ENCODE peak calls at places on chromosomes 6 and 20, in five cellular contexts. O is ascending aorta, F is Caco-2, Q is testis, I is MM.1S. P is an unnamed sample.

GRCh38 chr6:157761331-157761921 is 61.6 kb upstream of the SNX9 start:
- DNase-seq in O (no peak), F (no peak), Q (no peak), I (no peak), P (peak; percentile 50)

GRCh38 chr6:156867121-156867520 is 89.9 kb downstream of the ARID1B start:
- DNase-seq in O (no peak), F (no peak), Q (no peak), I (no peak), P (no peak)

GRCh38 chr6:22113046-22113766 is 183.6 kb downstream of the PRL start:
- DNase-seq in O (no peak), F (no peak), Q (no peak), I (no peak), P (no peak)

GRCh38 chr6:71197770-71198169 is 90.8 kb upstream of the OGFRL1 start:
- DNase-seq in O (no peak), F (no peak), Q (no peak), I (no peak), P (no peak)

GRCh38 chr6:38631186-38631783 is 8.4 kb downstream of the BTBD9 start:
- DNase-seq in O (no peak), F (no peak), Q (no peak), I (no peak), P (no peak)

GRCh38 chr6:153162646-153163045 is 31.6 kb upstream of the RGS17 start:
- DNase-seq in O (no peak), F (no peak), Q (no peak), I (no peak), P (no peak)

GRCh38 chr6:3372184-3372846 is 84.5 kb downstream of the SLC22A23 start:
- DNase-seq in O (no peak), F (no peak), Q (no peak), I (no peak), P (no peak)

GRCh38 chr6:42322676-42323075 is 105.0 kb upstream of the MRPS10 start:
- DNase-seq in O (no peak), F (no peak), Q (no peak), I (no peak), P (no peak)

GRCh38 chr20:35034150-35034549 is 58.5 kb downstream of the TRPC4AP start:
- DNase-seq in O (no peak), F (no peak), Q (no peak), I (no peak), P (no peak)

GRCh38 chr20:24825591-24825990 is 123.5 kb upstream of the CST7 start:
- DNase-seq in O (no peak), F (no peak), Q (no peak), I (no peak), P (no peak)

GRCh38 chr6:76682842-76683241 is 610.4 kb upstream of the IMPG1 start:
- DNase-seq in O (no peak), F (no peak), Q (no peak), I (peak; percentile 60), P (no peak)

GRCh38 chr6:21476054-21476552 is 117.4 kb upstream of the SOX4 start:
- DNase-seq in O (no peak), F (no peak), Q (no peak), I (no peak), P (no peak)

GRCh38 chr20:62493253-62493885 is 17.6 kb upstream of the GATA5 start:
- DNase-seq in O (no peak), F (no peak), Q (peak; percentile 92), I (no peak), P (no peak)

GRCh38 chr6:98946877-98947410 is 802 bp downstream of the FBXL4 start:
- DNase-seq in O (no peak), F (no peak), Q (peak; percentile 36), I (peak; percentile 65), P (no peak)

GRCh38 chr6:137265574-137265973 is 46.4 kb upstream of the IFNGR1 start:
- DNase-seq in O (no peak), F (no peak), Q (no peak), I (no peak), P (no peak)

GRCh38 chr20:38473353-38473795 is 731 bp downstream of the RALGAPB start:
- DNase-seq in O (no peak), F (no peak), Q (no peak), I (peak; percentile 37), P (no peak)

GRCh38 chr6:31806470-31807272 is at the start of gene LSM2:
- DNase-seq in O (peak; percentile 90), F (peak; percentile 96), Q (peak; percentile 98), I (peak; percentile 93), P (peak; percentile 100)
- TF ChIP-seq CTCF in O (peak; percentile 30), F (peak; percentile 36), Q (no peak), I (peak; percentile 36), P (no peak)

GRCh38 chr6:100577425-100577824 is 112.7 kb upstream of the SIM1 start:
- DNase-seq in O (no peak), F (no peak), Q (no peak), I (no peak), P (no peak)

GRCh38 chr6:100574836-100575235 is 110.1 kb upstream of the SIM1 start:
- DNase-seq in O (no peak), F (no peak), Q (no peak), I (no peak), P (no peak)

GRCh38 chr6:100568255-100568654 is 103.5 kb upstream of the SIM1 start:
- DNase-seq in O (no peak), F (no peak), Q (no peak), I (no peak), P (no peak)

GRCh38 chr6:100573169-100573568 is 108.4 kb upstream of the SIM1 start:
- DNase-seq in O (no peak), F (no peak), Q (no peak), I (no peak), P (no peak)
- TF ChIP-seq CTCF in O (peak; percentile 15), F (peak; percentile 46), Q (no peak), I (peak; percentile 27), P (no peak)

GRCh38 chr20:23349338-23350006 is 1.1 kb upstream of the NXT1 start:
- DNase-seq in O (no peak), F (no peak), Q (no peak), I (no peak), P (peak; percentile 53)

GRCh38 chr20:23344336-23344735 is 6.3 kb upstream of the NXT1 start:
- DNase-seq in O (no peak), F (no peak), Q (no peak), I (no peak), P (no peak)

GRCh38 chr20:23350855-23351838 is 556 bp downstream of the NXT1 start:
- DNase-seq in O (peak; percentile 33), F (peak; percentile 57), Q (peak; percentile 80), I (peak; percentile 48), P (peak; percentile 68)

GRCh38 chr20:23347791-23348190 is 2.8 kb upstream of the NXT1 start:
- DNase-seq in O (no peak), F (no peak), Q (no peak), I (no peak), P (no peak)

GRCh38 chr20:23350007-23350854 is at the start of gene NXT1:
- DNase-seq in O (peak; percentile 93), F (peak; percentile 99), Q (peak; percentile 98), I (peak; percentile 97), P (peak; percentile 93)
- TF ChIP-seq CTCF in O (no peak), F (peak; percentile 6), Q (peak; percentile 28), I (no peak), P (peak; percentile 24)

GRCh38 chr20:22686097-22686496 is 101.7 kb upstream of the FOXA2 start:
- DNase-seq in O (no peak), F (peak; percentile 68), Q (peak; percentile 92), I (peak; percentile 42), P (no peak)
- TF ChIP-seq CTCF in O (no peak), F (no peak), Q (no peak), I (no peak), P (no peak)

GRCh38 chr6:8707369-8707768 is 272.0 kb upstream of the SLC35B3 start:
- DNase-seq in O (no peak), F (no peak), Q (no peak), I (no peak), P (no peak)

GRCh38 chr6:8705435-8706020 is 270.2 kb upstream of the SLC35B3 start:
- DNase-seq in O (no peak), F (no peak), Q (no peak), I (no peak), P (no peak)

GRCh38 chr6:8703059-8703458 is 267.7 kb upstream of the SLC35B3 start:
- DNase-seq in O (no peak), F (no peak), Q (no peak), I (no peak), P (no peak)

GRCh38 chr6:8710668-8711431 is 275.5 kb upstream of the SLC35B3 start:
- DNase-seq in O (no peak), F (no peak), Q (no peak), I (no peak), P (no peak)

DNA sequence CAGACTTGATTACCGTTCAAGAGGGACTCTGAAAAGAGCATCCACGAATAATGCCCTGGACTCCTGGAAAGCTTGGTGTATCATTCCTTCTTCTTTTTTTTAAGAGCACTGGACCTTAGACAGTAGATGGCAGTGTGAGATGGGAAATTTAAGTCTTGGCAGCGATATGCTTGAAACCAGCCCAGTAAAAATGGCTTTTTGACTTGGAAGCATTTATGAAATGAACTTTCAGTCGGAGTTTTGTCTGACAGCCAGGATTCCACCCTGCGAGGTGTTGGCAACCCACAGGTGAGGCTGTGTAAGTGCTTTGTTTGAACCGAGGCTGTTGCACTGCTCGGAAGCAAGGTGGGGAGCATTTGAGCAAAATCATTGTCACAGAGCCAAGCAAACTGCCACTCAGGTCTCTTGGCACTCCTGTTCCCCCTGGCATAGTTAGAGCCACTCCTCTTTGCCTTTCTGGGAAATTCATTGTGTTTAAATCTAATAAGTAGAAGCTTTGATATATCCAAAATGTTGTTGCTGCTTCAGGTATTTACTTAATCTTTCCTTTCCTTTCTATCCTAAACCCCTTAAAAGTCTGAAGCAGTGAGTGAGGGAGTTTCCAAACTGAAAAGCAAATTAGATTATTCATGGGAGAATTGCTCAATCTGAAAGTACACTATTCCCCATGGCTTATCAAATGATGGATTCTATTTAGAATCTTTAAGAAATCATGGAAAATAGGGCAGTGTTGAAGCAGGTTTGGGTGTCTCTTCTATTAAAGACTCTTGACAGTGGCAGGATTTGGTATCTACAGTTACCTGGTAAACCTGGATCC is 272.8 kb upstream of the SLC35B3 start:
- DNase-seq in O (no peak), F (no peak), Q (no peak), I (peak; percentile 42), P (peak; percentile 18)
- TF ChIP-seq CTCF in O (peak; percentile 19), F (peak; percentile 50), Q (no peak), I (peak; percentile 60), P (peak; percentile 35)

GRCh38 chr6:44004625-44005506 is 122.4 kb downstream of the MRPL14 start:
- DNase-seq in O (no peak), F (peak; percentile 26), Q (no peak), I (no peak), P (peak; percentile 52)
- TF ChIP-seq CTCF in O (peak; percentile 19), F (no peak), Q (no peak), I (peak; percentile 27), P (no peak)

GRCh38 chr6:107845777-107846176 is 21.7 kb upstream of the SCML4 start:
- DNase-seq in O (no peak), F (no peak), Q (no peak), I (no peak), P (no peak)

GRCh38 chr6:107846262-107846795 is 22.2 kb upstream of the SCML4 start:
- DNase-seq in O (no peak), F (no peak), Q (no peak), I (no peak), P (no peak)

GRCh38 chr6:107849325-107849724 is 25.2 kb upstream of the SCML4 start:
- DNase-seq in O (no peak), F (no peak), Q (no peak), I (no peak), P (no peak)

GRCh38 chr6:107843400-107843799 is 19.3 kb upstream of the SCML4 start:
- DNase-seq in O (no peak), F (no peak), Q (no peak), I (no peak), P (no peak)

GRCh38 chr6:107847844-107848802 is 24.0 kb upstream of the SCML4 start:
- DNase-seq in O (no peak), F (peak; percentile 85), Q (peak; percentile 91), I (peak; percentile 62), P (peak; percentile 90)
- TF ChIP-seq CTCF in O (peak; percentile 98), F (peak; percentile 88), Q (peak; percentile 97), I (peak; percentile 87), P (peak; percentile 93)

P was measured in GM13976.